ENCODE peak calls at places on chromosomes 11 and 22, in ten cellular contexts. One of them, this sample, is unnamed. For H3K9me3, the result is how much of the 10 kb centered on the place peaks cover.

GRCh38 chr11:73944901-73945300 is 5.9 kb upstream of the DNAJB13 start:
- DNase-seq in PC-3: no peak
- DNase-seq in fibroblast of lung: no peak
- DNase-seq in astrocyte: no peak
- DNase-seq in HepG2: no peak
- DNase-seq in MM.1S: no peak
- DNase-seq in neural progenitor cell: no peak
- DNase-seq in K562: no peak
- DNase-seq in GM23248: no peak
- DNase-seq in HCT116: no peak
- DNase-seq in this sample: no peak

GRCh38 chr11:69380451-69380901 is 86.5 kb downstream of the MYEOV start:
- DNase-seq in MM.1S: no peak
- DNase-seq in GM23248: no peak
- DNase-seq in HCT116: no peak
- DNase-seq in fibroblast of lung: no peak
- DNase-seq in neural progenitor cell: no peak
- DNase-seq in PC-3: no peak
- DNase-seq in HepG2: no peak
- DNase-seq in astrocyte: no peak
- DNase-seq in K562: no peak
- DNase-seq in this sample: no peak

GRCh38 chr11:41286751-41287150 is 172.7 kb downstream of the LRRC4C start:
- DNase-seq in MM.1S: no peak
- DNase-seq in GM23248: no peak
- DNase-seq in HCT116: no peak
- DNase-seq in neural progenitor cell: no peak
- DNase-seq in K562: no peak
- DNase-seq in PC-3: no peak
- DNase-seq in HepG2: no peak
- DNase-seq in fibroblast of lung: no peak
- DNase-seq in astrocyte: no peak
- DNase-seq in this sample: no peak

GRCh38 chr22:33957086-33957485 is 36.8 kb upstream of the LARGE1 start:
- DNase-seq in HepG2: no peak
- DNase-seq in MM.1S: no peak
- DNase-seq in neural progenitor cell: no peak
- DNase-seq in K562: no peak
- DNase-seq in astrocyte: no peak
- DNase-seq in GM23248: no peak
- DNase-seq in fibroblast of lung: no peak
- DNase-seq in PC-3: no peak
- DNase-seq in HCT116: no peak
- DNase-seq in this sample: no peak

GRCh38 chr11:116499396-116500001 is 273.3 kb downstream of the BUD13 start:
- DNase-seq in neural progenitor cell: peak
- DNase-seq in fibroblast of lung: peak
- DNase-seq in K562: peak
- DNase-seq in HCT116: peak
- DNase-seq in MM.1S: peak
- DNase-seq in astrocyte: peak
- DNase-seq in GM23248: peak
- DNase-seq in PC-3: peak
- DNase-seq in HepG2: peak
- DNase-seq in this sample: no peak

GRCh38 chr11:109432105-109432504 is 10.1 kb downstream of the C11orf87 start:
- DNase-seq in K562: no peak
- DNase-seq in fibroblast of lung: no peak
- DNase-seq in astrocyte: peak
- DNase-seq in HCT116: no peak
- DNase-seq in HepG2: no peak
- DNase-seq in GM23248: peak
- DNase-seq in MM.1S: no peak
- DNase-seq in PC-3: no peak
- DNase-seq in neural progenitor cell: no peak
- DNase-seq in this sample: no peak

GRCh38 chr22:28358244-28358777 is 321.3 kb downstream of the TTC28 start:
- DNase-seq in GM23248: no peak
- DNase-seq in HepG2: no peak
- DNase-seq in K562: no peak
- DNase-seq in HCT116: no peak
- DNase-seq in neural progenitor cell: no peak
- DNase-seq in PC-3: no peak
- DNase-seq in fibroblast of lung: no peak
- DNase-seq in MM.1S: no peak
- DNase-seq in astrocyte: no peak
- DNase-seq in this sample: no peak

GRCh38 chr22:27416553-27417427 is 384.8 kb downstream of the MN1 start:
- DNase-seq in K562: no peak
- DNase-seq in fibroblast of lung: peak
- DNase-seq in GM23248: peak
- DNase-seq in neural progenitor cell: peak
- DNase-seq in HepG2: no peak
- DNase-seq in astrocyte: peak
- DNase-seq in PC-3: peak
- DNase-seq in HCT116: no peak
- DNase-seq in MM.1S: no peak
- DNase-seq in this sample: peak

GRCh38 chr11:32081129-32081641 is 9.7 kb upstream of the RCN1 start:
- DNase-seq in PC-3: peak
- DNase-seq in K562: peak
- DNase-seq in fibroblast of lung: peak
- DNase-seq in GM23248: peak
- DNase-seq in MM.1S: peak
- DNase-seq in HCT116: no peak
- DNase-seq in astrocyte: peak
- DNase-seq in neural progenitor cell: no peak
- DNase-seq in HepG2: peak
- DNase-seq in this sample: no peak

GRCh38 chr11:85118151-85118550 is 509.0 kb downstream of the DLG2 start:
- DNase-seq in HepG2: no peak
- DNase-seq in fibroblast of lung: no peak
- DNase-seq in PC-3: peak
- DNase-seq in astrocyte: peak
- DNase-seq in K562: no peak
- DNase-seq in HCT116: no peak
- DNase-seq in neural progenitor cell: peak
- DNase-seq in MM.1S: no peak
- DNase-seq in GM23248: peak
- DNase-seq in this sample: no peak

GRCh38 chr11:14914536-14914935 is 22.5 kb upstream of the CYP2R1 start:
- DNase-seq in fibroblast of lung: no peak
- DNase-seq in PC-3: no peak
- DNase-seq in K562: no peak
- DNase-seq in HCT116: no peak
- DNase-seq in GM23248: no peak
- DNase-seq in neural progenitor cell: no peak
- DNase-seq in MM.1S: no peak
- DNase-seq in HepG2: no peak
- DNase-seq in astrocyte: no peak
- DNase-seq in this sample: no peak

DNA sequence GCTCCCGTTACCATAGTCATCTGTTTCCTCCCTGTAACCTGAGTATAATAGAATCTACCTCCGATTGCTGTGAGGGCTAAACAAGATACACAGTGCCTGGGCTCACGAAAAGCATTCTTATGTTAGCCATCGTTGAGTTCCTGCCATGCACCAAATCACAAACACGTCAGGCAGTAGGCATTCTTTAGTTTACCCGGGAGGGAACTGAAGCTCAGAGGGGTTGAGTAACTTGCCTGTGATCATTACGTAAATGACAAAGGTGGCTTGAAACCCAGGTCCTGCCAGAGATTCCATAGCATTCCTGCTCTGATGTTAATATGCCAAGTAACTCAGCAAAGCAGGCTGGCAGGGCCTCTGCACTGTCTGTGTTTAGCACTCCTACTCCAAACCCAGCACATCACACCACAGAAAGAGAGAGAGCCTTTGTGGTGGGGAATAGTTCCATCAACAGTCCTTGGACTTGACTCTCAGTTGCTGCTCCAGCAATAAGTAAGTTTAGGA is 1.4 kb downstream of the SCN2B start:
- DNase-seq in K562: no peak
- DNase-seq in MM.1S: no peak
- DNase-seq in HCT116: no peak
- DNase-seq in neural progenitor cell: no peak
- DNase-seq in HepG2: peak
- DNase-seq in fibroblast of lung: peak
- DNase-seq in GM23248: peak
- DNase-seq in astrocyte: peak
- DNase-seq in PC-3: peak
- DNase-seq in this sample: no peak
- TF ChIP-seq EZH2 in K562: no peak
- TF ChIP-seq EZH2 in MM.1S: no peak
- TF ChIP-seq EZH2 in HCT116: no peak
- TF ChIP-seq EZH2 in neural progenitor cell: no peak
- TF ChIP-seq EZH2 in HepG2: no peak
- TF ChIP-seq EZH2 in fibroblast of lung: no peak
- TF ChIP-seq EZH2 in GM23248: no peak
- TF ChIP-seq EZH2 in astrocyte: no peak
- TF ChIP-seq EZH2 in PC-3: no peak
- TF ChIP-seq EZH2 in this sample: no peak

GRCh38 chr11:123547180-123547579 is 107.2 kb downstream of the SCN3B start:
- DNase-seq in GM23248: no peak
- DNase-seq in astrocyte: no peak
- DNase-seq in PC-3: no peak
- DNase-seq in fibroblast of lung: no peak
- DNase-seq in HepG2: no peak
- DNase-seq in HCT116: no peak
- DNase-seq in MM.1S: peak
- DNase-seq in neural progenitor cell: no peak
- DNase-seq in K562: no peak
- DNase-seq in this sample: no peak

GRCh38 chr11:123550620-123550917 is 103.9 kb downstream of the SCN3B start:
- DNase-seq in HCT116: no peak
- DNase-seq in K562: no peak
- DNase-seq in neural progenitor cell: peak
- DNase-seq in GM23248: no peak
- DNase-seq in HepG2: no peak
- DNase-seq in PC-3: no peak
- DNase-seq in fibroblast of lung: no peak
- DNase-seq in MM.1S: no peak
- DNase-seq in astrocyte: no peak
- DNase-seq in this sample: no peak

GRCh38 chr11:123549901-123550619 is 104.4 kb downstream of the SCN3B start:
- DNase-seq in neural progenitor cell: no peak
- DNase-seq in astrocyte: peak
- DNase-seq in MM.1S: no peak
- DNase-seq in fibroblast of lung: no peak
- DNase-seq in GM23248: peak
- DNase-seq in K562: no peak
- DNase-seq in HepG2: no peak
- DNase-seq in HCT116: no peak
- DNase-seq in PC-3: peak
- DNase-seq in this sample: no peak

GRCh38 chr11:123546515-123546914 is 107.9 kb downstream of the SCN3B start:
- DNase-seq in PC-3: peak
- DNase-seq in fibroblast of lung: no peak
- DNase-seq in K562: no peak
- DNase-seq in HCT116: no peak
- DNase-seq in HepG2: no peak
- DNase-seq in neural progenitor cell: no peak
- DNase-seq in MM.1S: no peak
- DNase-seq in astrocyte: peak
- DNase-seq in GM23248: peak
- DNase-seq in this sample: no peak

GRCh38 chr11:123548774-123549173 is 105.7 kb downstream of the SCN3B start:
- DNase-seq in HCT116: no peak
- DNase-seq in PC-3: no peak
- DNase-seq in K562: no peak
- DNase-seq in MM.1S: no peak
- DNase-seq in GM23248: no peak
- DNase-seq in neural progenitor cell: no peak
- DNase-seq in fibroblast of lung: no peak
- DNase-seq in HepG2: no peak
- DNase-seq in astrocyte: no peak
- DNase-seq in this sample: no peak
- H3K9ac ChIP-seq in HCT116: no peak
- H3K9ac ChIP-seq in PC-3: no peak
- H3K9ac ChIP-seq in K562: no peak
- H3K9ac ChIP-seq in MM.1S: no peak
- H3K9ac ChIP-seq in GM23248: no peak
- H3K9ac ChIP-seq in neural progenitor cell: no peak
- H3K9ac ChIP-seq in fibroblast of lung: no peak
- H3K9ac ChIP-seq in HepG2: no peak
- H3K9ac ChIP-seq in astrocyte: no peak
- H3K9ac ChIP-seq in this sample: no peak

GRCh38 chr11:50030193-50030592 is 2.5 kb upstream of the OR4C45 start:
- DNase-seq in PC-3: no peak
- DNase-seq in MM.1S: no peak
- DNase-seq in HepG2: no peak
- DNase-seq in GM23248: no peak
- DNase-seq in fibroblast of lung: no peak
- DNase-seq in neural progenitor cell: no peak
- DNase-seq in HCT116: no peak
- DNase-seq in astrocyte: no peak
- DNase-seq in K562: no peak
- DNase-seq in this sample: no peak

GRCh38 chr11:50037282-50037681 is 4.6 kb downstream of the OR4C45 start:
- DNase-seq in neural progenitor cell: no peak
- DNase-seq in astrocyte: no peak
- DNase-seq in MM.1S: peak
- DNase-seq in PC-3: no peak
- DNase-seq in HCT116: no peak
- DNase-seq in HepG2: no peak
- DNase-seq in K562: no peak
- DNase-seq in GM23248: no peak
- DNase-seq in fibroblast of lung: no peak
- DNase-seq in this sample: no peak

DNA sequence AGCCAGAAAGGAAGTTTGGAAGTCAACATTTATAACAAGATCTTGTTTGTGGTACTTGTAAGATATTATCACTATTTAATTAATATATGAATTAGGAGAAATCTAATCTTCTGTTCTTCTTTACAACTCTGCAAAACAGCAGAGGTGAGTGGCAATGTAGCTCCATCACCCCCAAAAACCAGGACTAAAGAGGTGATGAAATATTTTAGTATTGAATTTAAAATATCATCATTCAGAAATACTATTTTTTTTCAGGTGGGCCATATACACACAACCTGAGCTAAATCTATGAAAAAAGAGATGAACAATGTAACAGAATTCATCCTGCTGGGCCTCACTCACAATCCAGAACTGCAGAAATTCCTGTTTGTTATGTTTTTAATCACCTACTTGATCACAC is at the start of gene OR4C45:
- DNase-seq in GM23248: no peak
- DNase-seq in HCT116: no peak
- DNase-seq in astrocyte: no peak
- DNase-seq in K562: no peak
- DNase-seq in fibroblast of lung: no peak
- DNase-seq in HepG2: no peak
- DNase-seq in PC-3: no peak
- DNase-seq in MM.1S: no peak
- DNase-seq in neural progenitor cell: no peak
- DNase-seq in this sample: no peak
- H3K9me3 ChIP-seq in GM23248: under half
- H3K9me3 ChIP-seq in HCT116: under half
- H3K9me3 ChIP-seq in astrocyte: under half
- H3K9me3 ChIP-seq in K562: under half
- H3K9me3 ChIP-seq in fibroblast of lung: under half
- H3K9me3 ChIP-seq in HepG2: under half
- H3K9me3 ChIP-seq in PC-3: under half
- H3K9me3 ChIP-seq in MM.1S: under half
- H3K9me3 ChIP-seq in neural progenitor cell: under half
- H3K9me3 ChIP-seq in this sample: under half

GRCh38 chr11:48305923-48306322 is at the start of gene OR4S1:
- DNase-seq in K562: no peak
- DNase-seq in PC-3: no peak
- DNase-seq in neural progenitor cell: no peak
- DNase-seq in astrocyte: no peak
- DNase-seq in fibroblast of lung: no peak
- DNase-seq in HCT116: no peak
- DNase-seq in MM.1S: no peak
- DNase-seq in HepG2: no peak
- DNase-seq in GM23248: no peak
- DNase-seq in this sample: no peak
- TF ChIP-seq EZH2 in K562: no peak
- TF ChIP-seq EZH2 in PC-3: no peak
- TF ChIP-seq EZH2 in neural progenitor cell: no peak
- TF ChIP-seq EZH2 in astrocyte: no peak
- TF ChIP-seq EZH2 in fibroblast of lung: no peak
- TF ChIP-seq EZH2 in HCT116: no peak
- TF ChIP-seq EZH2 in MM.1S: no peak
- TF ChIP-seq EZH2 in HepG2: no peak
- TF ChIP-seq EZH2 in GM23248: no peak
- TF ChIP-seq EZH2 in this sample: no peak